ENCODE peak calls at places on chromosomes 7 and 10, in five cellular contexts. E, L, W, Y and K are unnamed samples.

GRCh38 chr10:113549856-113550255 is 3.0 kb upstream of the HABP2 start:
- DNase-seq in L (no peak), W (no peak), E (no peak), Y (no peak), K (no peak)

GRCh38 chr10:59631882-59632281 is 77.8 kb downstream of the SLC16A9 start:
- DNase-seq in W (no peak), Y (no peak), L (no peak), E (no peak), K (no peak)

GRCh38 chr7:148501707-148502139 is 88.8 kb upstream of the C7orf33 start:
- DNase-seq in L (peak; percentile 49), W (peak; percentile 54), E (no peak), Y (no peak), K (no peak)

GRCh38 chr7:82183633-82184032 is 259.9 kb downstream of the CACNA2D1 start:
- DNase-seq in W (no peak), L (peak; percentile 94), Y (no peak), E (no peak), K (peak; percentile 1)

GRCh38 chr7:103011650-103012049 is 62.9 kb downstream of the FBXL13 start:
- DNase-seq in W (no peak), Y (no peak), L (peak; percentile 26), E (no peak), K (no peak)

GRCh38 chr10:44574596-44575480 is 189.9 kb upstream of the CXCL12 start:
- DNase-seq in Y (no peak), W (no peak), L (no peak), E (no peak), K (no peak)

GRCh38 chr10:17665742-17666141 is 21.8 kb downstream of the STAM start:
- DNase-seq in Y (peak; percentile 52), W (peak; percentile 56), L (peak; percentile 92), E (peak; percentile 78), K (no peak)

GRCh38 chr10:77713506-77714280 is 76.1 kb upstream of the KCNMA1 start:
- DNase-seq in W (no peak), E (no peak), L (no peak), Y (peak; percentile 59), K (no peak)

GRCh38 chr10:123862421-123863188 is 29.0 kb downstream of the CPXM2 start:
- DNase-seq in E (peak; percentile 10), W (no peak), L (no peak), Y (no peak), K (no peak)

GRCh38 chr10:12509016-12509793 is 159.9 kb downstream of the CAMK1D start:
- DNase-seq in W (no peak), Y (no peak), L (peak; percentile 5), E (no peak), K (peak; percentile 41)

GRCh38 chr7:152050547-152050971 is 25.1 kb downstream of the GALNT11 start:
- DNase-seq in L (peak; percentile 23), W (no peak), Y (no peak), E (peak; percentile 14), K (no peak)

GRCh38 chr10:121167534-121168243 is 316.5 kb downstream of the WDR11 start:
- DNase-seq in L (peak; percentile 78), W (no peak), E (no peak), Y (no peak), K (no peak)

GRCh38 chr7:41702635-41703371 is at the start of gene INHBA:
- DNase-seq in W (peak; percentile 61), L (peak; percentile 89), E (peak; percentile 95), Y (no peak), K (no peak)

GRCh38 chr7:158284121-158284520 is 303.5 kb downstream of the PTPRN2 start:
- DNase-seq in W (no peak), Y (no peak), L (no peak), E (no peak), K (no peak)

GRCh38 chr7:42045961-42046360 is 191.0 kb downstream of the GLI3 start:
- DNase-seq in L (no peak), Y (no peak), E (no peak), W (no peak), K (no peak)

GRCh38 chr7:106056513-106057203 is 55.5 kb downstream of the SYPL1 start:
- DNase-seq in W (peak; percentile 81), E (no peak), Y (no peak), L (peak; percentile 65), K (peak; percentile 69)

GRCh38 chr10:31630866-31631567 is 297.6 kb downstream of the ARHGAP12 start:
- DNase-seq in E (no peak), Y (no peak), L (no peak), W (no peak), K (no peak)

GRCh38 chr7:115941703-115942268 is 88.8 kb downstream of the TFEC start:
- DNase-seq in Y (no peak), W (no peak), L (peak; percentile 54), E (no peak), K (no peak)

GRCh38 chr10:119543814-119544642 is 1.5 kb upstream of the RGS10 start:
- DNase-seq in W (no peak), E (no peak), L (peak; percentile 58), Y (no peak), K (no peak)

GRCh38 chr7:45917658-45918057 is 3.4 kb downstream of the IGFBP3 start:
- DNase-seq in L (peak; percentile 42), E (no peak), W (peak; percentile 89), Y (peak; percentile 33), K (peak; percentile 39)

GRCh38 chr7:42015413-42015698 is 221.7 kb downstream of the GLI3 start:
- DNase-seq in Y (no peak), E (no peak), L (no peak), W (peak; percentile 37), K (no peak)

GRCh38 chr10:43078986-43079273 is 2.1 kb downstream of the RET start:
- DNase-seq in E (no peak), Y (no peak), L (peak; percentile 9), W (peak; percentile 32), K (peak; percentile 17)

GRCh38 chr7:155058861-155059355 is 11.2 kb upstream of the HTR5A start:
- DNase-seq in E (no peak), W (no peak), L (no peak), Y (no peak), K (no peak)

GRCh38 chr10:65675236-65675635 is 1250.6 kb upstream of the LRRTM3 start:
- DNase-seq in E (no peak), L (no peak), W (peak; percentile 49), Y (no peak), K (no peak)

GRCh38 chr10:129622736-129623135 is 155.7 kb downstream of the MGMT start:
- DNase-seq in E (no peak), L (no peak), W (no peak), Y (no peak), K (no peak)

GRCh38 chr7:21767300-21767900 is 178.3 kb downstream of the CDCA7L start:
- DNase-seq in W (peak; percentile 87), Y (peak; percentile 38), E (no peak), L (peak; percentile 82), K (peak; percentile 75)

GRCh38 chr10:2137549-2138174 is 400.3 kb upstream of the ADARB2 start:
- DNase-seq in Y (no peak), L (peak; percentile 59), W (peak; percentile 49), E (no peak), K (peak; percentile 28)

GRCh38 chr10:56370217-56371113 is 9.4 kb upstream of the ZWINT start:
- DNase-seq in W (peak; percentile 5), E (no peak), Y (no peak), L (peak; percentile 11), K (no peak)

GRCh38 chr7:94908204-94909022 is 1.0 kb downstream of the PPP1R9A start:
- DNase-seq in E (no peak), L (no peak), Y (no peak), W (peak; percentile 61), K (no peak)

GRCh38 chr10:23999445-23999844 is 209.5 kb upstream of the KIAA1217 start:
- DNase-seq in E (no peak), L (no peak), Y (no peak), W (no peak), K (no peak)

GRCh38 chr7:143882611-143883078 is 19.3 kb downstream of the TCAF1 start:
- DNase-seq in E (no peak), L (no peak), Y (no peak), W (peak; percentile 87), K (no peak)

GRCh38 chr10:104274762-104275721 is 6.1 kb downstream of the GSTO2 start:
- DNase-seq in W (peak; percentile 61), Y (no peak), E (no peak), L (peak; percentile 58), K (no peak)

GRCh38 chr10:101923212-101923611 is 79.6 kb upstream of the KCNIP2 start:
- DNase-seq in L (no peak), E (no peak), W (no peak), Y (no peak), K (no peak)

GRCh38 chr10:79202188-79203013 is 133.6 kb downstream of the ZMIZ1 start:
- DNase-seq in E (no peak), W (peak; percentile 61), Y (no peak), L (no peak), K (peak; percentile 28)

GRCh38 chr7:106590209-106590816 is 70.6 kb downstream of the CCDC71L start:
- DNase-seq in W (no peak), Y (no peak), E (no peak), L (no peak), K (no peak)

GRCh38 chr10:70671229-70671588 is 1.1 kb upstream of the ADAMTS14 start:
- DNase-seq in E (no peak), Y (no peak), W (no peak), L (no peak), K (no peak)
- H3K4me3 ChIP-seq in E (no peak overlapping the region), Y (no peak overlapping the region), W (no peak overlapping the region), L (no peak overlapping the region), K (no peak overlapping the region)

DNA sequence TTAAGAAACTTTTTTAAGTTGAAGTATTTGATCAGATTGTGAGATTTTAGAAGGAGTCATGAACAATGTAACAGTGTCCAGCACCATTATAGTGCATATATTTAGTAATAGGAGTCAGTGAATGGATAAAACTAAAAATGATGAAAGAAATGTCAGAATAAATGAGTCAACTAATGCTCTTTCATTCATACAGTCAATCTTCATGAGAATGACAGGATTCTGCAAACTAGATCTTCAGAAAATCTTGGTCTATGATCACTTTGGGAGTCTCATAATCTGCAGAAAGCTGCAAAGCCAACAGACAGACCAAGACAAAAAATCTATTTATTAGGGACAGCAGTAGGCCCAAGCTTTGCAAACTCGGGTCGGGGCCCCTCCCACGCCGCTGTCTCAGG is 710 bp downstream of the RNLS start:
- DNase-seq in L (no peak), W (no peak), E (no peak), Y (no peak), K (no peak)
- H3K4me3 ChIP-seq in L (peak overlapping the region; percentile 70), W (peak overlapping the region; percentile 68), E (peak overlapping the region; percentile 59), Y (peak overlapping the region; percentile 44), K (no peak overlapping the region)

DNA sequence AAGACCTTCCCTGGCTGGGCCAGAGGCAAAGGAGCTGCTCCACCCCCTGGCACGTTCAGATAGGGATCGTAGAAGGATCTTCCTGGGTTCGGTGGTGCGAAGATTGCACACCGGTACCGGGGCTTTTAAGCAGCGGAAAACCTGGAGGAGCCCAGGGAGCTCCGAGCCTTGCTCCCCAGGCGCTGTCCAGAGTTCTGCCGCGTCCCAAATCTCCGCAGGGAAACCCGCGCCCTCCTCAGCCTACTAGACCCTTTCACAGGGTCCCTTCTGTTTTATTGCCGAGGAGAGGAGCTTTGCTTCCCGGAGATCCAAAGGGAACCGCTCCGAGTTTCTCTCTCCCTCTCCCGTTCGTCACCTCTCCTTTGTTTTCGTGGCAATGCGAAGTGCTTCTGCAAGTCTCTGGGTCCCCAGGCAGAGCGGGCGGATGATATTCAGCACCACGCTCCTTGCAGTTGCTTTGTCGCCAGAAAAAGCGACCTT is 519 bp downstream of the TMEM196 start:
- DNase-seq in E (no peak), W (peak; percentile 68), Y (no peak), L (peak; percentile 26), K (no peak)
- H3K4me3 ChIP-seq in E (no peak overlapping the region), W (peak overlapping the region; percentile 44), Y (no peak overlapping the region), L (peak overlapping the region; percentile 8), K (no peak overlapping the region)

GRCh38 chr7:4129481-4130122 is 552.5 kb upstream of the FOXK1 start:
- DNase-seq in E (no peak), W (no peak), Y (no peak), L (no peak), K (no peak)
- H3K4me3 ChIP-seq in E (no peak overlapping the region), W (no peak overlapping the region), Y (no peak overlapping the region), L (no peak overlapping the region), K (no peak overlapping the region)

GRCh38 chr10:97037365-97038361 is 148.1 kb downstream of the SLIT1 start:
- DNase-seq in E (no peak), L (peak; percentile 78), W (peak; percentile 84), Y (no peak), K (peak; percentile 64)
- H3K4me3 ChIP-seq in E (peak overlapping the region; percentile 51), L (peak overlapping the region; percentile 38), W (no peak overlapping the region), Y (peak overlapping the region; percentile 31), K (no peak overlapping the region)